ENCODE peak calls at places on chromosomes 13 and 19, in four cellular contexts. J, N, U and X are unnamed samples.

GRCh38 chr19:17938092-17938845 is 5.5 kb downstream of the CCDC124 start:
- DNase-seq in U (peak; percentile 71), J (peak; percentile 50), N (no peak), X (peak; percentile 84)

GRCh38 chr19:6501740-6502648 is at the start of gene TUBB4A:
- DNase-seq in U (no peak), N (no peak), J (no peak), X (no peak)

GRCh38 chr19:44900328-44901244 is 5.0 kb upstream of the APOE start:
- DNase-seq in N (no peak), J (no peak), U (no peak), X (no peak)

GRCh38 chr19:31648347-31648746 is 299.1 kb upstream of the TSHZ3 start:
- DNase-seq in N (no peak), J (no peak), U (no peak), X (no peak)

GRCh38 chr13:99658266-99658991 is 157.2 kb downstream of the TM9SF2 start:
- DNase-seq in J (peak; percentile 12), N (peak; percentile 42), U (peak; percentile 25), X (peak; percentile 66)

GRCh38 chr13:71320452-71320851 is 546.6 kb downstream of the DACH1 start:
- DNase-seq in J (no peak), U (no peak), N (no peak), X (no peak)

GRCh38 chr13:95201814-95202521 is 99.3 kb downstream of the ABCC4 start:
- DNase-seq in U (no peak), N (no peak), J (no peak), X (no peak)

GRCh38 chr13:39378293-39378692 is 224.7 kb downstream of the LHFPL6 start:
- DNase-seq in U (no peak), J (no peak), N (no peak), X (no peak)

GRCh38 chr19:31727536-31727935 is 378.3 kb upstream of the TSHZ3 start:
- DNase-seq in J (no peak), N (no peak), U (no peak), X (no peak)

GRCh38 chr19:989381-990081 is 5.4 kb downstream of the WDR18 start:
- DNase-seq in N (no peak), J (no peak), U (no peak), X (peak; percentile 16)

GRCh38 chr19:16825312-16826168 is 3.7 kb upstream of the SIN3B start:
- DNase-seq in J (no peak), N (no peak), U (no peak), X (peak; percentile 60)

GRCh38 chr13:90375851-90376250 is 971.6 kb upstream of the MIR17HG start:
- DNase-seq in U (no peak), J (no peak), N (no peak), X (no peak)

GRCh38 chr13:31919241-31919640 is 112.3 kb upstream of the FRY start:
- DNase-seq in N (no peak), U (no peak), J (no peak), X (no peak)

GRCh38 chr13:50127726-50128291 is 112.6 kb downstream of the KCNRG start:
- DNase-seq in J (no peak), N (no peak), U (no peak), X (no peak)

GRCh38 chr19:55640043-55640576 is 692 bp upstream of the ZNF580 start:
- DNase-seq in N (peak; percentile 83), J (no peak), U (peak; percentile 53), X (no peak)

GRCh38 chr19:1206733-1207301 is 1.2 kb downstream of the STK11 start:
- DNase-seq in U (no peak), N (no peak), J (no peak), X (no peak)

GRCh38 chr19:35269425-35270117 is 809 bp downstream of the USF2 start:
- DNase-seq in J (peak; percentile 37), U (peak; percentile 68), N (peak; percentile 72), X (peak; percentile 74)

GRCh38 chr19:40592170-40592569 is 9.0 kb upstream of the LTBP4 start:
- DNase-seq in N (no peak), U (no peak), J (no peak), X (no peak)

GRCh38 chr13:90008707-90009149 is 1338.8 kb upstream of the MIR17HG start:
- DNase-seq in U (no peak), N (no peak), J (no peak), X (no peak)

GRCh38 chr13:97659602-97660001 is 225.6 kb downstream of the RAP2A start:
- DNase-seq in U (no peak), J (no peak), N (no peak), X (no peak)

GRCh38 chr19:38191747-38192146 is 32.3 kb downstream of the DPF1 start:
- DNase-seq in U (no peak), J (no peak), N (no peak), X (no peak)

GRCh38 chr13:94251801-94252200 is 227.7 kb downstream of the DCT start:
- DNase-seq in N (no peak), U (no peak), J (no peak), X (no peak)

GRCh38 chr13:112664501-112665203 is 25.2 kb upstream of the ATP11A start:
- DNase-seq in N (no peak), J (no peak), U (no peak), X (no peak)

GRCh38 chr13:83845121-83845520 is 37.2 kb downstream of the SLITRK1 start:
- DNase-seq in N (no peak), J (no peak), U (no peak), X (no peak)